ENCODE peak calls at places on chromosomes 7 and 10, in eight cellular contexts. I is M059J; V is ecto neural progenitor cell; D is GM12892; B is stimulated activated CD4-positive, alpha-beta T cell treated with anti-CD3 and anti-CD28 coated beads, Interleukin-1b, Interleukin-23, amount 100 ng/mL, for 24 hours; A is LoVo; T is iris pigment epithelial cell; G is non-pigmented ciliary epithelial cell. N is an unnamed sample.

GRCh38 chr7:24739306-24739705 is 18.0 kb downstream of the GSDME start:
- DNase-seq in I (no peak), V (no peak), D (no peak), B (no peak), A (no peak), T (no peak), G (no peak), N (no peak)

GRCh38 chr7:10939237-10939910 is 34.3 kb upstream of the PHF14 start:
- DNase-seq in I (no peak), V (no peak), D (no peak), B (no peak), A (no peak), T (peak; percentile 16), G (no peak), N (no peak)

GRCh38 chr10:4093438-4093837 is 308.4 kb upstream of the KLF6 start:
- DNase-seq in I (peak; percentile 60), V (no peak), D (no peak), B (no peak), A (no peak), T (peak; percentile 46), G (no peak), N (no peak)

GRCh38 chr7:24138366-24138765 is 145.6 kb upstream of the NPY start:
- DNase-seq in I (no peak), V (no peak), D (no peak), B (no peak), A (no peak), T (no peak), G (no peak), N (no peak)

GRCh38 chr7:69654849-69655707 is 56.8 kb downstream of the AUTS2 start:
- DNase-seq in I (no peak), V (no peak), D (no peak), B (no peak), A (no peak), T (no peak), G (no peak), N (no peak)

GRCh38 chr10:30510932-30511700 is 77.1 kb downstream of the MAP3K8 start:
- DNase-seq in I (no peak), V (no peak), D (no peak), B (no peak), A (no peak), T (peak; percentile 34), G (no peak), N (no peak)

GRCh38 chr7:21722371-21722770 is 179.5 kb downstream of the DNAH11 start:
- DNase-seq in I (no peak), V (no peak), D (no peak), B (no peak), A (no peak), T (peak; percentile 3), G (no peak), N (no peak)

GRCh38 chr7:81791578-81792524 is 22.0 kb upstream of the HGF start:
- DNase-seq in I (no peak), V (no peak), D (no peak), B (no peak), A (no peak), T (no peak), G (no peak), N (no peak)

GRCh38 chr7:104943502-104944343 is 70.3 kb upstream of the KMT2E start:
- DNase-seq in I (peak; percentile 98), V (no peak), D (no peak), B (peak; percentile 67), A (peak; percentile 99), T (peak; percentile 52), G (no peak), N (no peak)

GRCh38 chr7:155919400-155920067 is 107.3 kb upstream of the SHH start:
- DNase-seq in I (peak; percentile 20), V (no peak), D (no peak), B (no peak), A (no peak), T (no peak), G (no peak), N (no peak)

GRCh38 chr10:123862421-123863188 is 29.0 kb downstream of the CPXM2 start:
- DNase-seq in I (no peak), V (no peak), D (no peak), B (no peak), A (no peak), T (no peak), G (no peak), N (no peak)

GRCh38 chr10:86955501-86956194 is 1.8 kb downstream of the MMRN2 start:
- DNase-seq in I (no peak), V (peak; percentile 46), D (no peak), B (no peak), A (no peak), T (no peak), G (no peak), N (no peak)

GRCh38 chr10:95655571-95656290 is 780 bp downstream of the ALDH18A1 start:
- DNase-seq in I (peak; percentile 26), V (no peak), D (no peak), B (peak; percentile 21), A (peak; percentile 11), T (peak; percentile 59), G (peak; percentile 17), N (no peak)

GRCh38 chr10:110153396-110153795 is 54.0 kb upstream of the MXI1 start:
- DNase-seq in I (no peak), V (no peak), D (no peak), B (no peak), A (no peak), T (no peak), G (no peak), N (no peak)

GRCh38 chr10:15201589-15202300 is 33.3 kb upstream of the NMT2 start:
- DNase-seq in I (peak; percentile 82), V (no peak), D (no peak), B (no peak), A (no peak), T (peak; percentile 77), G (peak; percentile 43), N (no peak)

GRCh38 chr10:126598009-126598408 is 72.5 kb downstream of the C10orf90 start:
- DNase-seq in I (peak; percentile 46), V (peak; percentile 58), D (no peak), B (peak; percentile 4), A (peak; percentile 16), T (peak; percentile 16), G (no peak), N (no peak)

GRCh38 chr7:6250364-6250833 is 22.0 kb downstream of the CYTH3 start:
- DNase-seq in I (no peak), V (no peak), D (no peak), B (no peak), A (no peak), T (no peak), G (no peak), N (no peak)

GRCh38 chr7:110502893-110503465 is 587.9 kb upstream of the LRRN3 start:
- DNase-seq in I (peak; percentile 8), V (no peak), D (no peak), B (no peak), A (no peak), T (peak; percentile 62), G (peak; percentile 15), N (peak; percentile 0)

GRCh38 chr10:104689547-104689946 is 48.5 kb downstream of the SORCS3 start:
- DNase-seq in I (no peak), V (no peak), D (no peak), B (no peak), A (no peak), T (no peak), G (no peak), N (no peak)

GRCh38 chr10:132607961-132608495 is 70.4 kb downstream of the INPP5A start:
- DNase-seq in I (no peak), V (no peak), D (no peak), B (no peak), A (no peak), T (no peak), G (no peak), N (no peak)

GRCh38 chr7:108845960-108846359 is 276.3 kb downstream of the DNAJB9 start:
- DNase-seq in I (no peak), V (no peak), D (no peak), B (no peak), A (no peak), T (no peak), G (no peak), N (no peak)

GRCh38 chr7:139959718-139960117 is 103.0 kb downstream of the PARP12 start:
- DNase-seq in I (no peak), V (no peak), D (no peak), B (no peak), A (no peak), T (no peak), G (no peak), N (no peak)

GRCh38 chr7:19932549-19933249 is 159.3 kb upstream of the TMEM196 start:
- DNase-seq in I (no peak), V (no peak), D (no peak), B (no peak), A (no peak), T (no peak), G (no peak), N (no peak)

GRCh38 chr7:128922496-128923410 is 12.2 kb upstream of the KCP start:
- DNase-seq in I (no peak), V (peak; percentile 41), D (no peak), B (no peak), A (no peak), T (no peak), G (no peak), N (no peak)

GRCh38 chr10:51706225-51706624 is 6.8 kb upstream of the CSTF2T start:
- DNase-seq in I (peak; percentile 34), V (no peak), D (no peak), B (no peak), A (no peak), T (peak; percentile 40), G (no peak), N (peak; percentile 76)

GRCh38 chr7:155807013-155807804 is 5.1 kb downstream of the SHH start:
- DNase-seq in I (no peak), V (peak; percentile 56), D (no peak), B (no peak), A (no peak), T (no peak), G (no peak), N (no peak)

GRCh38 chr10:69968830-69969229 is 83.8 kb upstream of the MACROH2A2 start:
- DNase-seq in I (peak; percentile 34), V (no peak), D (no peak), B (no peak), A (no peak), T (peak; percentile 12), G (no peak), N (no peak)

GRCh38 chr10:12634532-12634931 is 285.2 kb downstream of the CAMK1D start:
- DNase-seq in I (no peak), V (no peak), D (no peak), B (no peak), A (no peak), T (no peak), G (no peak), N (no peak)

GRCh38 chr7:38554586-38554985 is 76.6 kb downstream of the AMPH start:
- DNase-seq in I (peak; percentile 33), V (no peak), D (no peak), B (no peak), A (no peak), T (no peak), G (no peak), N (no peak)

GRCh38 chr7:33842141-33842540 is 63.2 kb upstream of the BMPER start:
- DNase-seq in I (no peak), V (no peak), D (no peak), B (no peak), A (no peak), T (no peak), G (no peak), N (no peak)

GRCh38 chr10:60932756-60933155 is 11.2 kb downstream of the RHOBTB1 start:
- DNase-seq in I (no peak), V (no peak), D (no peak), B (no peak), A (no peak), T (no peak), G (no peak), N (no peak)